ENCODE peak calls at places on chromosomes 12 and 14, in nine cellular contexts. One of them, this sample, is unnamed.

GRCh38 chr12:117043598-117043901 is 55.7 kb downstream of the TESC start:
- DNase-seq in CD8-positive, alpha-beta memory T cell: no peak
- DNase-seq in amniotic stem cell: no peak
- DNase-seq in SW480: no peak
- DNase-seq in EL: no peak
- DNase-seq in H54: no peak
- DNase-seq in NCI-H1105 treated with DMSO at 0.1 percent for 48 hours: no peak
- DNase-seq in NCI-H446: no peak
- DNase-seq in hypothalamus: no peak
- DNase-seq in this sample: no peak

GRCh38 chr12:50195832-50196231 is 28.7 kb upstream of the CERS5 start:
- DNase-seq in NCI-H1105 treated with DMSO at 0.1 percent for 48 hours: peak; percentile 20
- DNase-seq in CD8-positive, alpha-beta memory T cell: no peak
- DNase-seq in EL: no peak
- DNase-seq in SW480: no peak
- DNase-seq in hypothalamus: no peak
- DNase-seq in H54: no peak
- DNase-seq in NCI-H446: no peak
- DNase-seq in amniotic stem cell: no peak
- DNase-seq in this sample: no peak

GRCh38 chr14:103625361-103626095 is 3.5 kb upstream of the KLC1 start:
- DNase-seq in H54: no peak
- DNase-seq in NCI-H446: no peak
- DNase-seq in EL: no peak
- DNase-seq in NCI-H1105 treated with DMSO at 0.1 percent for 48 hours: no peak
- DNase-seq in SW480: no peak
- DNase-seq in amniotic stem cell: no peak
- DNase-seq in CD8-positive, alpha-beta memory T cell: peak; percentile 53
- DNase-seq in hypothalamus: no peak
- DNase-seq in this sample: no peak

GRCh38 chr14:92954933-92955332 is 32.0 kb downstream of the CHGA start:
- DNase-seq in EL: no peak
- DNase-seq in CD8-positive, alpha-beta memory T cell: no peak
- DNase-seq in hypothalamus: no peak
- DNase-seq in NCI-H1105 treated with DMSO at 0.1 percent for 48 hours: no peak
- DNase-seq in NCI-H446: no peak
- DNase-seq in amniotic stem cell: no peak
- DNase-seq in H54: no peak
- DNase-seq in SW480: no peak
- DNase-seq in this sample: no peak

GRCh38 chr12:49043241-49043640 is 17.4 kb downstream of the KMT2D start:
- DNase-seq in CD8-positive, alpha-beta memory T cell: no peak
- DNase-seq in H54: no peak
- DNase-seq in SW480: no peak
- DNase-seq in hypothalamus: no peak
- DNase-seq in amniotic stem cell: no peak
- DNase-seq in NCI-H446: no peak
- DNase-seq in NCI-H1105 treated with DMSO at 0.1 percent for 48 hours: no peak
- DNase-seq in EL: no peak
- DNase-seq in this sample: no peak

GRCh38 chr12:49876070-49876469 is 27.6 kb downstream of the FAIM2 start:
- DNase-seq in amniotic stem cell: no peak
- DNase-seq in CD8-positive, alpha-beta memory T cell: no peak
- DNase-seq in EL: no peak
- DNase-seq in NCI-H446: no peak
- DNase-seq in NCI-H1105 treated with DMSO at 0.1 percent for 48 hours: no peak
- DNase-seq in H54: no peak
- DNase-seq in SW480: no peak
- DNase-seq in hypothalamus: no peak
- DNase-seq in this sample: no peak

GRCh38 chr14:22419620-22420019 is 169.4 kb downstream of the DAD1 start:
- DNase-seq in EL: no peak
- DNase-seq in CD8-positive, alpha-beta memory T cell: no peak
- DNase-seq in SW480: no peak
- DNase-seq in H54: no peak
- DNase-seq in amniotic stem cell: no peak
- DNase-seq in NCI-H446: no peak
- DNase-seq in NCI-H1105 treated with DMSO at 0.1 percent for 48 hours: no peak
- DNase-seq in hypothalamus: no peak
- DNase-seq in this sample: no peak

GRCh38 chr12:22858849-22859569 is 234.0 kb downstream of the ETNK1 start:
- DNase-seq in amniotic stem cell: no peak
- DNase-seq in NCI-H446: peak; percentile 81
- DNase-seq in NCI-H1105 treated with DMSO at 0.1 percent for 48 hours: no peak
- DNase-seq in EL: peak; percentile 26
- DNase-seq in SW480: no peak
- DNase-seq in H54: no peak
- DNase-seq in CD8-positive, alpha-beta memory T cell: no peak
- DNase-seq in hypothalamus: no peak
- DNase-seq in this sample: no peak

GRCh38 chr14:77303417-77304156 is 17.1 kb downstream of the POMT2 start:
- DNase-seq in hypothalamus: no peak
- DNase-seq in NCI-H446: no peak
- DNase-seq in CD8-positive, alpha-beta memory T cell: no peak
- DNase-seq in EL: peak; percentile 94
- DNase-seq in SW480: peak; percentile 90
- DNase-seq in H54: peak; percentile 67
- DNase-seq in NCI-H1105 treated with DMSO at 0.1 percent for 48 hours: no peak
- DNase-seq in amniotic stem cell: peak; percentile 81
- DNase-seq in this sample: no peak

GRCh38 chr12:47904647-47905312 is at the start of gene VDR:
- DNase-seq in amniotic stem cell: peak; percentile 14
- DNase-seq in NCI-H1105 treated with DMSO at 0.1 percent for 48 hours: peak; percentile 89
- DNase-seq in SW480: peak; percentile 91
- DNase-seq in CD8-positive, alpha-beta memory T cell: peak; percentile 62
- DNase-seq in EL: peak; percentile 83
- DNase-seq in H54: peak; percentile 92
- DNase-seq in NCI-H446: peak; percentile 1
- DNase-seq in hypothalamus: no peak
- DNase-seq in this sample: peak; percentile 44

GRCh38 chr14:91953170-91953985 is 5.9 kb upstream of the FBLN5 start:
- DNase-seq in SW480: no peak
- DNase-seq in EL: no peak
- DNase-seq in NCI-H446: no peak
- DNase-seq in hypothalamus: no peak
- DNase-seq in NCI-H1105 treated with DMSO at 0.1 percent for 48 hours: no peak
- DNase-seq in H54: no peak
- DNase-seq in CD8-positive, alpha-beta memory T cell: no peak
- DNase-seq in amniotic stem cell: peak; percentile 5
- DNase-seq in this sample: no peak

GRCh38 chr14:21191809-21192446 is 36.1 kb upstream of the OR5AU1 start:
- DNase-seq in amniotic stem cell: no peak
- DNase-seq in NCI-H1105 treated with DMSO at 0.1 percent for 48 hours: peak; percentile 81
- DNase-seq in SW480: peak; percentile 77
- DNase-seq in EL: peak; percentile 71
- DNase-seq in NCI-H446: peak; percentile 34
- DNase-seq in hypothalamus: no peak
- DNase-seq in H54: peak; percentile 58
- DNase-seq in CD8-positive, alpha-beta memory T cell: peak; percentile 68
- DNase-seq in this sample: no peak

GRCh38 chr12:96056646-96057455 is 21.5 kb upstream of the LTA4H start:
- DNase-seq in EL: no peak
- DNase-seq in NCI-H1105 treated with DMSO at 0.1 percent for 48 hours: no peak
- DNase-seq in SW480: no peak
- DNase-seq in hypothalamus: no peak
- DNase-seq in H54: no peak
- DNase-seq in NCI-H446: no peak
- DNase-seq in CD8-positive, alpha-beta memory T cell: no peak
- DNase-seq in amniotic stem cell: no peak
- DNase-seq in this sample: no peak

GRCh38 chr12:28787151-28787550 is 361.9 kb upstream of the FAR2 start:
- DNase-seq in EL: no peak
- DNase-seq in amniotic stem cell: no peak
- DNase-seq in H54: no peak
- DNase-seq in SW480: no peak
- DNase-seq in NCI-H1105 treated with DMSO at 0.1 percent for 48 hours: no peak
- DNase-seq in NCI-H446: peak; percentile 27
- DNase-seq in hypothalamus: no peak
- DNase-seq in CD8-positive, alpha-beta memory T cell: no peak
- DNase-seq in this sample: no peak

GRCh38 chr12:131242741-131243496 is 289.2 kb downstream of the ADGRD1 start:
- DNase-seq in EL: no peak
- DNase-seq in amniotic stem cell: no peak
- DNase-seq in hypothalamus: no peak
- DNase-seq in NCI-H446: no peak
- DNase-seq in H54: no peak
- DNase-seq in SW480: peak; percentile 39
- DNase-seq in CD8-positive, alpha-beta memory T cell: no peak
- DNase-seq in NCI-H1105 treated with DMSO at 0.1 percent for 48 hours: peak; percentile 75
- DNase-seq in this sample: no peak

GRCh38 chr14:32933943-32934890 is 4.5 kb upstream of the NPAS3 start:
- DNase-seq in NCI-H1105 treated with DMSO at 0.1 percent for 48 hours: peak; percentile 59
- DNase-seq in SW480: no peak
- DNase-seq in amniotic stem cell: no peak
- DNase-seq in H54: peak; percentile 81
- DNase-seq in NCI-H446: no peak
- DNase-seq in CD8-positive, alpha-beta memory T cell: no peak
- DNase-seq in EL: no peak
- DNase-seq in hypothalamus: no peak
- DNase-seq in this sample: peak; percentile 64

GRCh38 chr12:99984271-99985128 is at the start of gene ANKS1B:
- DNase-seq in EL: peak; percentile 51
- DNase-seq in SW480: peak; percentile 17
- DNase-seq in NCI-H446: peak; percentile 71
- DNase-seq in H54: peak; percentile 65
- DNase-seq in hypothalamus: no peak
- DNase-seq in amniotic stem cell: peak; percentile 47
- DNase-seq in NCI-H1105 treated with DMSO at 0.1 percent for 48 hours: peak; percentile 81
- DNase-seq in CD8-positive, alpha-beta memory T cell: no peak
- DNase-seq in this sample: peak; percentile 47

GRCh38 chr14:61177279-61178225 is 103.6 kb downstream of the TMEM30B start:
- DNase-seq in H54: peak; percentile 26
- DNase-seq in CD8-positive, alpha-beta memory T cell: no peak
- DNase-seq in hypothalamus: no peak
- DNase-seq in NCI-H1105 treated with DMSO at 0.1 percent for 48 hours: no peak
- DNase-seq in SW480: peak; percentile 69
- DNase-seq in EL: peak; percentile 51
- DNase-seq in amniotic stem cell: no peak
- DNase-seq in NCI-H446: no peak
- DNase-seq in this sample: no peak

GRCh38 chr14:103805708-103806107 is 41.7 kb downstream of the PPP1R13B start:
- DNase-seq in H54: no peak
- DNase-seq in SW480: no peak
- DNase-seq in EL: no peak
- DNase-seq in CD8-positive, alpha-beta memory T cell: no peak
- DNase-seq in amniotic stem cell: no peak
- DNase-seq in hypothalamus: no peak
- DNase-seq in NCI-H1105 treated with DMSO at 0.1 percent for 48 hours: no peak
- DNase-seq in NCI-H446: no peak
- DNase-seq in this sample: no peak

GRCh38 chr12:46378530-46378929 is 6.0 kb upstream of the SLC38A2 start:
- DNase-seq in CD8-positive, alpha-beta memory T cell: no peak
- DNase-seq in hypothalamus: no peak
- DNase-seq in NCI-H1105 treated with DMSO at 0.1 percent for 48 hours: no peak
- DNase-seq in H54: no peak
- DNase-seq in amniotic stem cell: no peak
- DNase-seq in NCI-H446: no peak
- DNase-seq in SW480: no peak
- DNase-seq in EL: no peak
- DNase-seq in this sample: no peak

GRCh38 chr12:88111074-88111652 is 30.7 kb downstream of the CEP290 start:
- DNase-seq in CD8-positive, alpha-beta memory T cell: peak; percentile 0
- DNase-seq in NCI-H446: no peak
- DNase-seq in EL: peak; percentile 55
- DNase-seq in SW480: peak; percentile 39
- DNase-seq in hypothalamus: no peak
- DNase-seq in NCI-H1105 treated with DMSO at 0.1 percent for 48 hours: peak; percentile 73
- DNase-seq in H54: peak; percentile 1
- DNase-seq in amniotic stem cell: peak; percentile 0
- DNase-seq in this sample: no peak

GRCh38 chr14:24332094-24332983 is 2.5 kb downstream of the ADCY4 start:
- DNase-seq in hypothalamus: no peak
- DNase-seq in SW480: peak; percentile 79
- DNase-seq in H54: peak; percentile 44
- DNase-seq in EL: peak; percentile 63
- DNase-seq in NCI-H1105 treated with DMSO at 0.1 percent for 48 hours: peak; percentile 68
- DNase-seq in NCI-H446: no peak
- DNase-seq in amniotic stem cell: peak; percentile 45
- DNase-seq in CD8-positive, alpha-beta memory T cell: peak; percentile 85
- DNase-seq in this sample: peak; percentile 84

This sample was measured in D721Med.